ENCODE peak calls at places on chromosomes 4 and X, in five cellular contexts. V, Q, D, W and P are unnamed samples.

GRCh38 chr4:184575306-184575705 is 73.9 kb downstream of the CASP3 start:
- DNase-seq in V (no peak), Q (peak), D (no peak), W (no peak), P (no peak)

GRCh38 chr4:152536545-152537182 is 772 bp upstream of the FBXW7 start:
- DNase-seq in V (no peak), Q (no peak), D (no peak), W (no peak), P (no peak)

GRCh38 chr4:73836373-73837269 is at the start of gene CXCL6:
- DNase-seq in V (peak), Q (peak), D (peak), W (peak), P (peak)

GRCh38 chr4:7558436-7558835 is 123.7 kb upstream of the PSAPL1 start:
- DNase-seq in V (no peak), Q (no peak), D (no peak), W (peak), P (no peak)

GRCh38 chr4:168528131-168528949 is 31.5 kb downstream of the PALLD start:
- DNase-seq in V (no peak), Q (no peak), D (no peak), W (no peak), P (no peak)

GRCh38 chr4:133996431-133997121 is 205.0 kb downstream of the PABPC4L start:
- DNase-seq in V (no peak), Q (no peak), D (no peak), W (no peak), P (no peak)

GRCh38 chr4:161919442-161920220 is 244.2 kb downstream of the FSTL5 start:
- DNase-seq in V (no peak), Q (no peak), D (no peak), W (no peak), P (no peak)

GRCh38 chr4:8394125-8394524 is 46.4 kb downstream of the ACOX3 start:
- DNase-seq in V (peak), Q (no peak), D (peak), W (peak), P (peak)

GRCh38 chr4:165754664-165755063 is 118.4 kb upstream of the TLL1 start:
- DNase-seq in V (no peak), Q (no peak), D (no peak), W (no peak), P (no peak)

GRCh38 chr4:145936142-145937020 is 2.2 kb downstream of the ZNF827 start:
- DNase-seq in V (peak), Q (peak), D (peak), W (peak), P (peak)

GRCh38 chr4:145934434-145935047 is 4.1 kb downstream of the ZNF827 start:
- DNase-seq in V (no peak), Q (no peak), D (no peak), W (no peak), P (no peak)

GRCh38 chr4:145933134-145933533 is 5.5 kb downstream of the ZNF827 start:
- DNase-seq in V (no peak), Q (no peak), D (no peak), W (no peak), P (no peak)

GRCh38 chr4:145937021-145937861 is 1.4 kb downstream of the ZNF827 start:
- DNase-seq in V (peak), Q (peak), D (peak), W (peak), P (peak)

DNA sequence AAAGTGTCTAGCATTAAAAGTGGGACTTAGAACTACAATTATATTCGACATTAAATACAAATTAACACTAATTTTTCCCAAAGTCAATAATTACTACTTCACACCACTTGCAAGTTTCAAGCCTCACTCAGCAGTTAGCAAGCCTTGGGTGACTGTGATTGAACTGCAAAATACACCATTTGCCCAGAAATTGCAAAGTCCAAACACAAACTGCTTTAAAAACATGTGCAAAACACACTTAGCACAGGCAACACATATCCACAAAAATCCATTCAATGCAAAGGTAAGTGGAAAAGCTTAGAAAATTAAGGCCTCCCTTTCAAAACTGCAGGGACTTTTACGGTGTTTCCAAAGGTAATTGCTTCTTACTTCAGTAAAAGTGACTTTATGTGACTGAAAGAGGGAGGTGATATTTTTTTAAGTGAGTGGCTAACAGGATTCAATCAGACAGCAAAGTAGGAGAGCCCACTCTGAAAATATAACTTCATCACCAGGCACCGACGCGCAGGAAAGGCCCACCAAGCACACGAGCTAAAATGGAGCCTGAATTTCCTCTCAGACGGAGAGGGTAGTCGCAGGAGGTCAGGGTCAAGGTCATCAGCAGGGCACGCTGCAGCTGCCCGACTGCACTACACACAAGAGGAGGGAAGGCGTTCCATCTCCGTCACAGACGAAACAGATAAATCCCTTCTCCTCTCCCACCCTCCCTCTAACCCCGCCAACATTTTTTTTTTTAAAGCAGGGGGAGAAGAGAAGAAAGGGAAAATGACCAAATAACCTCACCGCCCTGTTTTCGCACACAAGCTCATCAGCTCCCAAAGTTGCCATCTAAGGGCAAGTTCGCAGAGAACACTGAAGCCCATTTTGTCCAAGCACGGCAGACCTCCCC is 3.1 kb downstream of the ZNF827 start:
- DNase-seq in V (no peak), Q (peak), D (no peak), W (peak), P (peak)
- TF ChIP-seq POLR2AphosphoS5 in V (no peak), Q (no peak), D (no peak), W (peak), P (no peak)

GRCh38 chr4:99564921-99565320 is 1.1 kb upstream of the TRMT10A start:
- DNase-seq in V (no peak), Q (no peak), D (no peak), W (no peak), P (no peak)

GRCh38 chr4:99563310-99564186 is at the start of gene TRMT10A:
- DNase-seq in V (peak), Q (peak), D (peak), W (peak), P (peak)
- TF ChIP-seq CTCF in V (no peak), Q (no peak), D (no peak), W (peak), P (no peak)

GRCh38 chr4:140096921-140097320 is 57.1 kb downstream of the MAML3 start:
- DNase-seq in V (no peak), Q (no peak), D (no peak), W (no peak), P (no peak)

GRCh38 chr4:140096483-140096861 is 57.5 kb downstream of the MAML3 start:
- DNase-seq in V (no peak), Q (no peak), D (no peak), W (no peak), P (no peak)

GRCh38 chr4:140092094-140092820 is 61.7 kb downstream of the MAML3 start:
- DNase-seq in V (no peak), Q (peak), D (peak), W (peak), P (peak)

GRCh38 chr4:140095694-140096482 is 58.1 kb downstream of the MAML3 start:
- DNase-seq in V (peak), Q (peak), D (no peak), W (no peak), P (no peak)

GRCh38 chr4:140094701-140095420 is 59.1 kb downstream of the MAML3 start:
- DNase-seq in V (peak), Q (peak), D (peak), W (peak), P (peak)
- TF ChIP-seq POLR2AphosphoS5 in V (no peak), Q (peak), D (peak), W (no peak), P (no peak)

GRCh38 chr4:72569719-72570235 is 756 bp upstream of the ADAMTS3 start:
- DNase-seq in V (no peak), Q (peak), D (peak), W (no peak), P (no peak)

GRCh38 chr4:72568959-72569718 is at the start of gene ADAMTS3:
- DNase-seq in V (peak), Q (peak), D (peak), W (peak), P (peak)

GRCh38 chr4:72567036-72567435 is 2.0 kb downstream of the ADAMTS3 start:
- DNase-seq in V (no peak), Q (peak), D (no peak), W (no peak), P (no peak)

GRCh38 chr4:72566573-72566972 is 2.4 kb downstream of the ADAMTS3 start:
- DNase-seq in V (no peak), Q (no peak), D (no peak), W (no peak), P (no peak)

DNA sequence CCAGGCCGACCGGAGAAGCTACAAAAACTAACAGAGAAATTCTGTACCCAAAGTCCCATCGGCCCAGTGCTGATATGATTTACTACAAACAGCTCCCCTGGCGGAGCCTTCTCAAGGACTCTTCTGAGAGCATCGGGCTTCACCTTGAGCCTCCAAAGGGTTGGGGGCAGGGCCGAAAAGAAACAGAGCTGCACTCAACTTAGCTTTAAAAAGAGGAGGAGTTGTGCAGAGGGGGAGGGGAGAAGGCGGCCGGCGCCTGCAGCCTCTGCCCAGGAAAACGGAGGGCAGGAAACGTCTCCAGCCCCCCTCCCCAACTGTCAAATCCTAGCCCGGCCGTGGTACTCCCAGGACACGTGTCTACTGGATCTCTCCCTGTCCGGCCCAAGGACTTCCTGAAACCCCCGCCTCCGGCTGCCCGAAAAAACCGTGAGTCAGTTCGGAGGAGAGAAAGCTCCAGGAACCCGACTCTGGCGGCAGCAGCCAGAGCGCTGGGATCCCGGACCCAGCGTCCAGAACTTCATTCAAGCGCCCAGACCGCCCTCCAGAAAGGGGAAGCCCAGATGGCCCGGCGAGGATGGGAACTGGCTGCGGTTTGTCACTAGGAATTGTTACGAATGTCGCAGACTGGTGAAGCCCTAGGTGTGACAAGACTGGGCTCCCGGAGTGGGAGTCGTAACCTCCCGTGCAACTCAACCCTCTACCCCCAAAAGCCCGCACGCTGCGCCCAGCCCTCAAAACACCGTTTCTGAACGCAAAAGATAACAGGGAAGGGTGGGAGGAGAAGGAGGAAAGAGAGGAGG is 1.0 kb downstream of the ADAMTS3 start:
- DNase-seq in V (peak), Q (peak), D (peak), W (peak), P (peak)
- TF ChIP-seq CTCF in V (no peak), Q (peak), D (no peak), W (peak), P (no peak)

DNA sequence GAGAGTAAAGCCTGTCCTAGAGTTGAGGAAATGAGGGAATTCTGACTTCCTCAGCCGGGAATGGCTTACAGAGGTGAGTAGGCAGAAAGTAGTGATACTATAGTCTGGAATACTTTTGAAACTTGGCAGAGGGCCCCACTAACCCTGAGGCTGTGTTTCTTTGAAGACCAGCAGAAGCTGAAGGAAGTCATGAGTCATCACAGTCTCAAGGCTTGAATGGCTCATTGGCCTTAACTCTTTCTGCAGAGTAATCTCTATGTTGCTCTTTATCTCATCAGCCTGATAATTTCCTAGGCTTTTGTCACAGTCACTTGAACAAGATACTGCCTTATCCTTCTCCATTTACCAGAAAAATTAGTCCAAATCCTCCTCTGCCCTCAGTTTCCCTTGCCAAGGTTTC is 80.8 kb downstream of the ANKRD50 start:
- DNase-seq in V (no peak), Q (peak), D (peak), W (no peak), P (peak)
- TF ChIP-seq POLR2AphosphoS5 in V (no peak), Q (peak), D (no peak), W (no peak), P (no peak)

DNA sequence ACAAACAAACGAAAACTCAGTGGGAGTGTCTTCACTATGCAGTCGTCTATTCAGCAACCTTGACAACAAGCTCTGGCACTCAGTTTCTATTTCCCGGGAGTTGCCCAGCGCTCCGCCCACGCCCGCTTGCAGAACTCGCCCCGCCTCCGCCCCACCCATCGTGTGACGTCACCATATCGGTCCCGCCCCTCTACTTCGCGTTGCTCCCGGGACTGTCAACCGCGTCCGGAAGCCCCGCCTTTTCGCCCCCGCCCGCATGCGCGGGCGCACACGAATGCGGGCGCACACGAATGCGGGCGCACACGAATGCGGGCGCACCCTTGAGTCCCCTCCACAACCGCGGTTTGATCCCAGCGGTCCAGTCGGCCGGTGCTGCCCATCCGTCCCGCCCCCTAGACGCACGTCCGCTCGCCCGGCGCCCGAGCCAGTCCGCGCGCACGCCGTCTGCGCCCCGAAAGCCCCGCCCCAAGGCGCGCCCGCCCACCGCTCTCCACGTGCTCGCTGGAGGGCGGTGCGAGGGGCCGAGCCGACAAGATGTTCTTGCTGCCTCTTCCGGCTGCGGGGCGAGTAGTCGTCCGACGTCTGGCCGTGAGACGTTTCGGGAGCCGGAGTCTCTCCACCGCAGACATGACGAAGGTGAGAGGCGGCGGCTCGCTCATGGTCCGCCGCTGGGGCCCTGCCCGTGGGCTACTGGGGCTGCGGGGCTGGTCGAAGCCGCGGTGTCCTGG is at the start of gene LAP3:
- DNase-seq in V (peak), Q (peak), D (peak), W (peak), P (peak)
- TF ChIP-seq CTCF in V (no peak), Q (no peak), D (no peak), W (no peak), P (no peak)

GRCh38 chrX:19990225-19990518 is 689 bp downstream of the BCLAF3 start:
- DNase-seq in V (no peak), Q (peak), D (no peak), W (no peak), P (no peak)

GRCh38 chrX:19991350-19991718 is 473 bp upstream of the BCLAF3 start:
- DNase-seq in V (no peak), Q (no peak), D (no peak), W (no peak), P (no peak)

GRCh38 chrX:19987856-19988255 is 3.0 kb downstream of the BCLAF3 start:
- DNase-seq in V (no peak), Q (no peak), D (no peak), W (no peak), P (no peak)

GRCh38 chrX:19986531-19986930 is 4.3 kb downstream of the BCLAF3 start:
- DNase-seq in V (no peak), Q (no peak), D (no peak), W (no peak), P (no peak)

DNA sequence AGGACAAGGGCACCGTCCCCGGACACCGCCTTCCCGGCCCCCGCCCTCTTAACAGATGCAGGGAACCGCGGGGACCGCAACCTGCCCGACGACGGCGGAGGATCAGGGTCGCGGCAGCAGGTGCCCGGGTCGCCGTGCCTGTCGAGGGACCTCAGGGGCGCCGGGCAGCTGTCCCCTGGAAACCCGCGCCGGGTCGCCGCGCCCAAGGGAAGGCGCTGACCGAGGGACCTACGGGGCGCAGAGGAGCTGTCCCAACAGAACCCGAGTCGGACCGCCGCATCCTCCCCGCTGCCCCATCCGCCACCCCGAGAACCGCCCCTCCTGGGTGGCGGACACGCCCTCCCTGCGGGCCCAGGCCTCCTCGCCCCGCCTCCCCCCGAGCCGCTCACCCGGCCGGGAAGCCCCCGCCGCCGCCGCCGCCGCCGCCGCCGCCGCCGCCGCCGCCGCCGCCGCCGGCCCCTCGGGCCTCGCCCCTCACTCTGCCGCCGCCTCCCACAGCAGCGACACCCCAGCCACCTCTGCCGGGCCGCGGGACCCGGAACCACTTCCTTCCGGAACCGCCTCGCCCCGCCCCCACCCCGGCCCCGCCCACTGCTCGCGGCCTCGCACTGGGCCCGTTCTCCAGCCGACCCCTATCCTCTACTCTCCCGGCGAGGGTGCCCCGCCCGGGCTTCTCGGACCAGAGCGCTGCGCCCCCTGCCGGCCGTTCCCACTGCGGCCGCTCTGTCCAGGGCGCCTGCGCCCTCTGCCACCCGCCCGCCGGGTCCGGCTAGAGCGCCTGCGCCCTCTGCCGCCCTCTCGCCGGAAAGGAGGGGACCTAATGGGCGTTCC is at the start of gene BCLAF3:
- DNase-seq in V (peak), Q (peak), D (peak), W (peak), P (peak)
- TF ChIP-seq POLR2AphosphoS5 in V (peak), Q (no peak), D (no peak), W (peak), P (no peak)

GRCh38 chr4:126630171-126630570 is 1002.6 kb upstream of the INTU start:
- DNase-seq in V (no peak), Q (no peak), D (no peak), W (no peak), P (no peak)

GRCh38 chr4:126628933-126629332 is 1003.8 kb upstream of the INTU start:
- DNase-seq in V (no peak), Q (no peak), D (no peak), W (no peak), P (no peak)

DNA sequence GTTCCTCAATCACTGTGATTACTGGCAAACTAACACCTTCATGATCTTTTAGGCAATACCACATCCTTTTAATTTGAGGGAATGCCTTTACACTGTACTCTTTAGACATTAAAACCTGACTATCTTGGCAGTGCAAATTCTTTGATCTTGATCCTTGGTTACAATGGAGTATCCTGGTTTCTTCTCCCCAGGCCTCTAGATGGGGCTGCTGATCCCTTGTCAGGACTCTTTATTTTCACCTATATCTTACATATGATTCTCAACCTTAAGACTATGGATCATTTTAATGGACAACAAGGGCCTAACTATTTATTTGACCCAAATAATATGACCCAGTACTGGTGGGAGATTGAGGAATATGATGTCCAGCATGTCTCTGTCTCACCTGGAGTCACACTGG is 1005.5 kb upstream of the INTU start:
- DNase-seq in V (no peak), Q (peak), D (no peak), W (no peak), P (no peak)
- TF ChIP-seq CTCF in V (no peak), Q (peak), D (no peak), W (no peak), P (no peak)

DNA sequence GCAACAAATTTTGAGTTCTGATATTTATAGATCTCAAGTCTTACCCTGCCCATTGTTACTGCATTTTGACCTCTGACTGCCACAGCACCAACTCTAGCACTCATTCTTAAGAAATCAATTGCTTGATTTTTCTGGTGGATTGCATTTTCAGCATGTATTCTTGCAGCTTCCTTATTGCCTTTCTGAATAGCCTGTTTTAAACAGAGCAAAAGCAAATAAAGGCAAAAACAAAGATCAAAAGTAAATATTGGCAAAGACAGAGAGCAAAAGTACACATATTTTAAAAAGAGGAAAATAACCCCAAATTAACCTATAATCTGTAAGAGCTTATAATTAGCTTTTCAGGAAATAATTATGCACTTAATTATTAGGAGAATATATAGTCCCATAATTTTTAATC is 129.4 kb upstream of the TENT5D start:
- DNase-seq in V (no peak), Q (no peak), D (no peak), W (no peak), P (no peak)
- TF ChIP-seq POLR2AphosphoS5 in V (no peak), Q (no peak), D (no peak), W (no peak), P (no peak)